ENCODE peak calls at places on chromosome 9, in four cellular contexts. F is hippocampal formation; E is heart right ventricle; T is activated naive CD8-positive, alpha-beta T cell treated with anti-CD3 and anti-CD28 coated beads, Interleukin-2, amount 50 U/mL, for 24 hours. P is an unnamed sample.

GRCh38 chr9:113482991-113483675 is 19.6 kb downstream of the RGS3 start:
- DNase-seq in F (no peak), E (no peak), T (no peak), P (no peak)

GRCh38 chr9:68749579-68750159 is 44.6 kb downstream of the PIP5K1B start:
- DNase-seq in F (no peak), E (no peak), T (no peak), P (no peak)

GRCh38 chr9:116099821-116100220 is 53.8 kb upstream of the PAPPA start:
- DNase-seq in F (no peak), E (no peak), T (no peak), P (no peak)

GRCh38 chr9:77885104-77885672 is 146.4 kb downstream of the GNAQ start:
- DNase-seq in F (no peak), E (no peak), T (no peak), P (no peak)

GRCh38 chr9:16628421-16628820 is 242.0 kb downstream of the BNC2 start:
- DNase-seq in F (no peak), E (no peak), T (no peak), P (no peak)

GRCh38 chr9:137575725-137576411 is 2.9 kb downstream of the DPH7 start:
- DNase-seq in F (no peak), E (peak; percentile 30), T (no peak), P (no peak)

GRCh38 chr9:6845881-6846280 is 88.1 kb downstream of the KDM4C start:
- DNase-seq in F (no peak), E (no peak), T (no peak), P (no peak)

GRCh38 chr9:88988796-88989641 is 2.2 kb upstream of the S1PR3 start:
- DNase-seq in F (no peak), E (no peak), T (peak; percentile 16), P (no peak)

GRCh38 chr9:87713278-87713989 is 12.5 kb upstream of the CTSL start:
- DNase-seq in F (peak; percentile 39), E (peak; percentile 70), T (no peak), P (peak; percentile 64)

GRCh38 chr9:89225587-89225986 is 47.0 kb upstream of the SHC3 start:
- DNase-seq in F (no peak), E (no peak), T (no peak), P (no peak)

GRCh38 chr9:119050281-119050680 is 319.0 kb downstream of the BRINP1 start:
- DNase-seq in F (no peak), E (no peak), T (no peak), P (no peak)

GRCh38 chr9:82020341-82020740 is 31.8 kb downstream of the SPATA31D1 start:
- DNase-seq in F (no peak), E (no peak), T (no peak), P (no peak)

GRCh38 chr9:77291714-77292113 is 114.4 kb downstream of the VPS13A start:
- DNase-seq in F (no peak), E (no peak), T (no peak), P (no peak)

GRCh38 chr9:83526901-83527300 is 11.3 kb downstream of the FRMD3 start:
- DNase-seq in F (no peak), E (no peak), T (no peak), P (no peak)

GRCh38 chr9:13267743-13268142 is 11.7 kb downstream of the MPDZ start:
- DNase-seq in F (no peak), E (no peak), T (no peak), P (no peak)

GRCh38 chr9:13485068-13485596 is 205.6 kb upstream of the MPDZ start:
- DNase-seq in F (no peak), E (peak; percentile 30), T (no peak), P (no peak)

GRCh38 chr9:29514336-29514735 is 1941.1 kb upstream of the C9orf72 start:
- DNase-seq in F (no peak), E (no peak), T (no peak), P (no peak)

GRCh38 chr9:37511006-37511714 is 25.4 kb downstream of the POLR1E start:
- DNase-seq in F (no peak), E (no peak), T (peak; percentile 16), P (no peak)

GRCh38 chr9:116576386-116576785 is 110.7 kb upstream of the TRIM32 start:
- DNase-seq in F (no peak), E (no peak), T (no peak), P (no peak)

GRCh38 chr9:107170801-107171200 is 112.3 kb upstream of the RAD23B start:
- DNase-seq in F (no peak), E (no peak), T (no peak), P (no peak)

GRCh38 chr9:7967851-7968250 is 168.3 kb upstream of the DMAC1 start:
- DNase-seq in F (no peak), E (no peak), T (no peak), P (no peak)

GRCh38 chr9:18421391-18421790 is 52.6 kb upstream of the ADAMTSL1 start:
- DNase-seq in F (no peak), E (no peak), T (no peak), P (no peak)

GRCh38 chr9:4489562-4489918 is 728 bp upstream of the SLC1A1 start:
- DNase-seq in F (no peak), E (peak; percentile 20), T (no peak), P (no peak)

GRCh38 chr9:100731557-100731956 is 153.7 kb downstream of the CAVIN4 start:
- DNase-seq in F (no peak), E (no peak), T (no peak), P (no peak)

GRCh38 chr9:137580209-137580957 is 1.7 kb upstream of the DPH7 start:
- DNase-seq in F (no peak), E (no peak), T (no peak), P (no peak)

GRCh38 chr9:4119778-4120554 is 179.9 kb downstream of the GLIS3 start:
- DNase-seq in F (no peak), E (no peak), T (no peak), P (no peak)

GRCh38 chr9:94807556-94807955 is 81.1 kb downstream of the AOPEP start:
- DNase-seq in F (no peak), E (no peak), T (no peak), P (no peak)

GRCh38 chr9:36991516-36992134 is 42.4 kb downstream of the PAX5 start:
- DNase-seq in F (no peak), E (no peak), T (peak; percentile 68), P (peak; percentile 30)

GRCh38 chr9:132769895-132770774 is 99.9 kb downstream of the GTF3C4 start:
- DNase-seq in F (no peak), E (peak; percentile 65), T (peak; percentile 71), P (peak; percentile 65)

GRCh38 chr9:34651876-34652602 is at the start of gene IL11RA:
- DNase-seq in F (peak; percentile 71), E (peak; percentile 91), T (peak; percentile 59), P (peak; percentile 63)

GRCh38 chr9:124478014-124478753 is 27.9 kb downstream of the ADGRD2 start:
- DNase-seq in F (no peak), E (no peak), T (no peak), P (no peak)

GRCh38 chr9:112582863-112583262 is 96.2 kb downstream of the KIAA1958 start:
- DNase-seq in F (no peak), E (no peak), T (no peak), P (no peak)

P was measured in activated naive CD4-positive, alpha-beta T cell treated with Interleukin-2 at 50 U/mL for 16 hours.